ENCODE peak calls at places on chromosomes 6 and 20, in ten cellular contexts. One of them, this sample, is unnamed.

GRCh38 chr20:35319206-35320197 is 27.3 kb upstream of the FAM83C start:
- DNase-seq in cardiac fibroblast: peak; percentile 73
- DNase-seq in NCI-H460: no peak
- DNase-seq in cardiac muscle cell: no peak
- DNase-seq in GOT3: no peak
- DNase-seq in heart left ventricle: no peak
- DNase-seq in LoVo: peak; percentile 15
- DNase-seq in stimulated activated naive B cell treated with anti-CD40 and anti-IgM and Interleukin-4, amounts not matched to agents 10 μg/mL and 1 μg/mL and 100 μg/mL, for 72 hours: no peak
- DNase-seq in upper lobe of left lung: no peak
- DNase-seq in stimulated activated CD8-positive, alpha-beta memory T cell treated with anti-CD3 and anti-CD28 coated beads, Interleukin-7, amount 100 ng/mL, for 24 hours: no peak
- DNase-seq in this sample: no peak

GRCh38 chr6:161631676-161632194 is 357.9 kb upstream of the AGPAT4 start:
- DNase-seq in GOT3: no peak
- DNase-seq in stimulated activated CD8-positive, alpha-beta memory T cell treated with anti-CD3 and anti-CD28 coated beads, Interleukin-7, amount 100 ng/mL, for 24 hours: no peak
- DNase-seq in LoVo: no peak
- DNase-seq in NCI-H460: no peak
- DNase-seq in heart left ventricle: no peak
- DNase-seq in cardiac fibroblast: peak; percentile 71
- DNase-seq in stimulated activated naive B cell treated with anti-CD40 and anti-IgM and Interleukin-4, amounts not matched to agents 10 μg/mL and 1 μg/mL and 100 μg/mL, for 72 hours: no peak
- DNase-seq in upper lobe of left lung: no peak
- DNase-seq in cardiac muscle cell: no peak
- DNase-seq in this sample: no peak

GRCh38 chr6:150992682-150993081 is 127.2 kb downstream of the MTHFD1L start:
- DNase-seq in heart left ventricle: no peak
- DNase-seq in GOT3: no peak
- DNase-seq in stimulated activated naive B cell treated with anti-CD40 and anti-IgM and Interleukin-4, amounts not matched to agents 10 μg/mL and 1 μg/mL and 100 μg/mL, for 72 hours: no peak
- DNase-seq in NCI-H460: no peak
- DNase-seq in LoVo: no peak
- DNase-seq in stimulated activated CD8-positive, alpha-beta memory T cell treated with anti-CD3 and anti-CD28 coated beads, Interleukin-7, amount 100 ng/mL, for 24 hours: no peak
- DNase-seq in cardiac muscle cell: no peak
- DNase-seq in upper lobe of left lung: no peak
- DNase-seq in cardiac fibroblast: no peak
- DNase-seq in this sample: no peak

GRCh38 chr6:43927525-43928210 is 157.7 kb downstream of the VEGFA start:
- DNase-seq in LoVo: peak; percentile 63
- DNase-seq in stimulated activated naive B cell treated with anti-CD40 and anti-IgM and Interleukin-4, amounts not matched to agents 10 μg/mL and 1 μg/mL and 100 μg/mL, for 72 hours: peak; percentile 6
- DNase-seq in heart left ventricle: no peak
- DNase-seq in upper lobe of left lung: peak; percentile 45
- DNase-seq in GOT3: no peak
- DNase-seq in cardiac fibroblast: no peak
- DNase-seq in cardiac muscle cell: no peak
- DNase-seq in NCI-H460: no peak
- DNase-seq in stimulated activated CD8-positive, alpha-beta memory T cell treated with anti-CD3 and anti-CD28 coated beads, Interleukin-7, amount 100 ng/mL, for 24 hours: no peak
- DNase-seq in this sample: peak; percentile 78

GRCh38 chr6:48765352-48765961 is 654.5 kb upstream of the PTCHD4 start:
- DNase-seq in GOT3: no peak
- DNase-seq in stimulated activated naive B cell treated with anti-CD40 and anti-IgM and Interleukin-4, amounts not matched to agents 10 μg/mL and 1 μg/mL and 100 μg/mL, for 72 hours: no peak
- DNase-seq in stimulated activated CD8-positive, alpha-beta memory T cell treated with anti-CD3 and anti-CD28 coated beads, Interleukin-7, amount 100 ng/mL, for 24 hours: no peak
- DNase-seq in heart left ventricle: no peak
- DNase-seq in cardiac fibroblast: peak; percentile 83
- DNase-seq in NCI-H460: peak; percentile 48
- DNase-seq in upper lobe of left lung: peak; percentile 22
- DNase-seq in LoVo: peak; percentile 44
- DNase-seq in cardiac muscle cell: peak; percentile 79
- DNase-seq in this sample: peak; percentile 47

GRCh38 chr6:14880717-14881116 is 365.2 kb upstream of the JARID2 start:
- DNase-seq in cardiac muscle cell: no peak
- DNase-seq in GOT3: no peak
- DNase-seq in LoVo: no peak
- DNase-seq in cardiac fibroblast: no peak
- DNase-seq in heart left ventricle: no peak
- DNase-seq in stimulated activated naive B cell treated with anti-CD40 and anti-IgM and Interleukin-4, amounts not matched to agents 10 μg/mL and 1 μg/mL and 100 μg/mL, for 72 hours: no peak
- DNase-seq in upper lobe of left lung: no peak
- DNase-seq in stimulated activated CD8-positive, alpha-beta memory T cell treated with anti-CD3 and anti-CD28 coated beads, Interleukin-7, amount 100 ng/mL, for 24 hours: no peak
- DNase-seq in NCI-H460: no peak
- DNase-seq in this sample: no peak

GRCh38 chr6:34237316-34237721 is 646 bp downstream of the HMGA1 start:
- DNase-seq in LoVo: no peak
- DNase-seq in cardiac fibroblast: no peak
- DNase-seq in heart left ventricle: peak; percentile 24
- DNase-seq in NCI-H460: no peak
- DNase-seq in cardiac muscle cell: peak; percentile 61
- DNase-seq in stimulated activated naive B cell treated with anti-CD40 and anti-IgM and Interleukin-4, amounts not matched to agents 10 μg/mL and 1 μg/mL and 100 μg/mL, for 72 hours: no peak
- DNase-seq in stimulated activated CD8-positive, alpha-beta memory T cell treated with anti-CD3 and anti-CD28 coated beads, Interleukin-7, amount 100 ng/mL, for 24 hours: no peak
- DNase-seq in GOT3: no peak
- DNase-seq in upper lobe of left lung: no peak
- DNase-seq in this sample: no peak

GRCh38 chr20:46260480-46260879 is 47.8 kb downstream of the CDH22 start:
- DNase-seq in upper lobe of left lung: peak; percentile 31
- DNase-seq in GOT3: no peak
- DNase-seq in stimulated activated CD8-positive, alpha-beta memory T cell treated with anti-CD3 and anti-CD28 coated beads, Interleukin-7, amount 100 ng/mL, for 24 hours: no peak
- DNase-seq in heart left ventricle: no peak
- DNase-seq in stimulated activated naive B cell treated with anti-CD40 and anti-IgM and Interleukin-4, amounts not matched to agents 10 μg/mL and 1 μg/mL and 100 μg/mL, for 72 hours: no peak
- DNase-seq in cardiac fibroblast: no peak
- DNase-seq in NCI-H460: no peak
- DNase-seq in cardiac muscle cell: no peak
- DNase-seq in LoVo: no peak
- DNase-seq in this sample: no peak

GRCh38 chr20:3226864-3227263 is 12.1 kb downstream of the SLC4A11 start:
- DNase-seq in cardiac muscle cell: no peak
- DNase-seq in heart left ventricle: no peak
- DNase-seq in GOT3: no peak
- DNase-seq in LoVo: no peak
- DNase-seq in cardiac fibroblast: no peak
- DNase-seq in stimulated activated naive B cell treated with anti-CD40 and anti-IgM and Interleukin-4, amounts not matched to agents 10 μg/mL and 1 μg/mL and 100 μg/mL, for 72 hours: no peak
- DNase-seq in NCI-H460: no peak
- DNase-seq in stimulated activated CD8-positive, alpha-beta memory T cell treated with anti-CD3 and anti-CD28 coated beads, Interleukin-7, amount 100 ng/mL, for 24 hours: no peak
- DNase-seq in upper lobe of left lung: no peak
- DNase-seq in this sample: no peak